ENCODE peak calls at places on chromosomes 11 and 22, in eight cellular contexts. A is BE2C, R is GM23338, D is lower leg skin, J is heart right ventricle, F is Caco-2, Y is body of pancreas, C is brain microvascular endothelial cell. I is an unnamed sample.

GRCh38 chr11:76686261-76687079 is 15.9 kb upstream of the LRRC32 start:
- DNase-seq in R (peak), D (no peak), F (no peak), A (no peak), C (no peak), Y (no peak), J (no peak), I (no peak)

GRCh38 chr22:43128928-43129424 is 14.2 kb downstream of the MCAT start:
- DNase-seq in Y (peak), R (peak), F (peak), J (no peak), D (no peak), C (no peak), A (no peak), I (no peak)

GRCh38 chr11:66875376-66875775 is 18.5 kb downstream of the LRFN4 start:
- DNase-seq in A (no peak), F (no peak), C (no peak), Y (no peak), J (no peak), R (no peak), D (no peak), I (no peak)

GRCh38 chr11:80383655-80384054 is 942.8 kb upstream of the TENM4 start:
- DNase-seq in J (no peak), A (peak), D (no peak), F (peak), Y (no peak), R (no peak), C (no peak), I (peak)

GRCh38 chr22:42803454-42803853 is 53.6 kb downstream of the ARFGAP3 start:
- DNase-seq in Y (peak), D (no peak), C (no peak), F (no peak), A (peak), R (no peak), J (peak), I (no peak)

GRCh38 chr11:38672445-38672844 is 2074.4 kb upstream of the RAG2 start:
- DNase-seq in F (no peak), Y (no peak), A (no peak), D (no peak), J (no peak), R (no peak), C (no peak), I (no peak)

GRCh38 chr11:11292839-11293238 is 60.2 kb downstream of the CSNK2A3 start:
- DNase-seq in D (no peak), A (no peak), C (no peak), F (no peak), R (no peak), J (no peak), Y (no peak), I (no peak)

GRCh38 chr11:91700854-91701253 is 523.8 kb upstream of the FAT3 start:
- DNase-seq in F (no peak), Y (no peak), C (no peak), R (no peak), J (no peak), D (no peak), A (no peak), I (no peak)

GRCh38 chr22:29316429-29316828 is 932 bp upstream of the RASL10A start:
- DNase-seq in J (no peak), D (no peak), A (no peak), F (no peak), C (no peak), Y (no peak), R (peak), I (no peak)

GRCh38 chr11:59173964-59174663 is 2.2 kb downstream of the DTX4 start:
- DNase-seq in C (no peak), F (peak), R (peak), Y (peak), D (no peak), J (no peak), A (no peak), I (peak)

GRCh38 chr11:102197759-102198158 is 87.5 kb downstream of the YAP1 start:
- DNase-seq in R (peak), A (no peak), F (no peak), J (no peak), D (no peak), Y (no peak), C (no peak), I (peak)

GRCh38 chr11:85346484-85346883 is 280.7 kb downstream of the DLG2 start:
- DNase-seq in F (no peak), A (no peak), J (no peak), D (no peak), R (peak), Y (no peak), C (no peak), I (no peak)

GRCh38 chr11:114354076-114354475 is 46.2 kb downstream of the C11orf71 start:
- DNase-seq in D (no peak), A (no peak), R (no peak), C (peak), J (no peak), Y (no peak), F (no peak), I (no peak)

GRCh38 chr11:46369458-46370152 is 11.9 kb upstream of the MDK start:
- DNase-seq in D (no peak), A (peak), J (peak), Y (no peak), C (peak), F (peak), R (peak), I (peak)

GRCh38 chr11:1768141-1768469 is 4.4 kb upstream of the CTSD start:
- DNase-seq in J (no peak), C (no peak), A (no peak), R (no peak), D (no peak), F (no peak), Y (no peak), I (no peak)

GRCh38 chr11:3146612-3147256 is 18.4 kb downstream of the OSBPL5 start:
- DNase-seq in D (no peak), J (no peak), Y (no peak), R (no peak), C (peak), A (no peak), F (no peak), I (no peak)

GRCh38 chr11:45056529-45056928 is 89.9 kb upstream of the PRDM11 start:
- DNase-seq in A (no peak), D (no peak), Y (no peak), C (no peak), R (peak), F (no peak), J (no peak), I (no peak)

GRCh38 chr11:82988936-82989627 is 82.6 kb downstream of the RAB30 start:
- DNase-seq in C (no peak), A (no peak), D (no peak), F (peak), R (no peak), Y (no peak), J (no peak), I (peak)

GRCh38 chr22:45757068-45757467 is 85.4 kb downstream of the ATXN10 start:
- DNase-seq in Y (peak), A (no peak), F (peak), D (no peak), R (peak), J (no peak), C (no peak), I (peak)

GRCh38 chr11:76630600-76630999 is 39.9 kb downstream of the LRRC32 start:
- DNase-seq in D (no peak), R (no peak), J (no peak), C (no peak), F (no peak), A (no peak), Y (no peak), I (no peak)

GRCh38 chr11:86511086-86511551 is 136.4 kb downstream of the CCDC81 start:
- DNase-seq in Y (no peak), F (no peak), D (no peak), J (no peak), R (no peak), A (no peak), C (peak), I (no peak)

GRCh38 chr11:119629085-119629484 is 99.9 kb downstream of the NECTIN1 start:
- DNase-seq in D (no peak), Y (no peak), J (no peak), F (no peak), A (no peak), R (no peak), C (no peak), I (no peak)

GRCh38 chr22:29339381-29340235 is 24.1 kb upstream of the RASL10A start:
- DNase-seq in C (no peak), R (no peak), A (no peak), D (no peak), Y (no peak), F (no peak), J (no peak), I (no peak)

GRCh38 chr11:134332189-134332631 is 422 bp downstream of the GLB1L2 start:
- DNase-seq in J (no peak), Y (peak), A (peak), R (peak), F (no peak), D (no peak), C (no peak), I (peak)

GRCh38 chr11:120222916-120223315 is 12.1 kb downstream of the OAF start:
- DNase-seq in R (no peak), J (no peak), A (no peak), F (no peak), Y (no peak), C (no peak), D (no peak), I (no peak)

DNA sequence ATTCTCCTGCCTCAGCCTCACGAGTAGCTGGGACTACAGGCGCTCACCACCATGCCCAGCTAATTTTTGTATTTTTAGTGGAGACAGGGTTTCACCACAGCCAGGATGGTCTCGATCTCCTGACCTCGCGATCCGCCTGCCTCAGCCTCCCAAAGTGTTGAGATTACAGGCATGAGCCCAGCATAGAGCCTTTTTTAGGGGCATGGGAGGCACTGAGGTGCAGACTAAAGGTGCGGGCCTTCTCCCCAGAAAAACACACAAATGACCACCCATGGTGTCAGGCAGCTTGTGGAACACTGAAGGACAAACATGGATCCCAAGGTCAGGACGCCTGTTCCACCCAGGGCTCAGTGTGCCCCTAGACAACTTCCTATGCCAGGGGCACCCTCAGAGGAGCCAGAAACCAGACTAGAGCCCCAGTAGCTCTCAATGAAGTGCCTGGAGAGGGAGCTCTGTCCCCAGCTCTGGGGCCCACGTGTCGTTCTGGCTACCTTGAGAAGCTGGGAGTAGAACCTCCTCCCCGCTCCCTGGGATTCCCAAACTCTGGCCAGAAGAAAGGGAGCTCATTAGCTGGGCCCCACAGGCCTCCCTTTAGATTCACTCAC is 21.2 kb upstream of the CD5 start:
- DNase-seq in J (no peak), R (no peak), A (no peak), Y (no peak), C (no peak), D (no peak), F (no peak), I (no peak)
- TF ChIP-seq CTCF in J (no peak), R (peak), A (no peak), Y (no peak), C (no peak), D (no peak), F (no peak), I (no peak)

DNA sequence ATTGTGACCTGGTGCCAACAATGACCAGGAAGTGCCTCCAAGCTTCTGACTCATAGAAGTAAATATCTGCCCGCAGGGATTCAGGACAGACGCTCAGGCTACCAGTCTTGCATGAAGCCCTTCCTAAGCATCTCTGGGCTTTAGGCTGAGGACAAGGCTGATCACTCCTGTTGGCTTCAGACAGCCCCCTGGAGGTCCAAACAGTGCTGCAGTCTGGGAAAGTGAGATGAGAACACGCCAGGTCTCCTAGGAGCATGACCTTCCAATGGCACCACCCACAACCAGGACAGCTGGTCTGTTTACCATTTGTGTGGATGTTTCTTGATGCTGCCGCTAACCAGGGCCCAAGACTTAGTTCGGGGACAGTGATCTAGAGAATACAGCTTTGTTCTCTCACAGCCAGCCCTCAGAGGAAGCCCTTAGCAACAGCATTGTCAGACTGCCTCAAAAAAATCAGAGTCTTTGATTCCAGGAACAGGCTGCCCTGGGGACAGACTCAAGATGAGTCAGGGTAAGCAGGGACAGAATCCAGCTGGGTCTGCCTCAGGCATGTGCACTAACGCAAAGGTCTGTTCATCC is 111.2 kb downstream of the ZNF280B start:
- DNase-seq in R (peak), Y (peak), J (no peak), F (no peak), A (no peak), D (no peak), C (no peak), I (peak)
- TF ChIP-seq CTCF in R (no peak), Y (no peak), J (no peak), F (peak), A (peak), D (no peak), C (peak), I (no peak)

GRCh38 chr22:44318751-44319150 is 6.0 kb upstream of the SHISAL1 start:
- DNase-seq in J (no peak), Y (no peak), D (no peak), C (no peak), R (no peak), F (no peak), A (no peak), I (no peak)
- TF ChIP-seq CTCF in J (no peak), Y (no peak), D (no peak), C (no peak), R (no peak), F (no peak), A (no peak), I (no peak)

DNA sequence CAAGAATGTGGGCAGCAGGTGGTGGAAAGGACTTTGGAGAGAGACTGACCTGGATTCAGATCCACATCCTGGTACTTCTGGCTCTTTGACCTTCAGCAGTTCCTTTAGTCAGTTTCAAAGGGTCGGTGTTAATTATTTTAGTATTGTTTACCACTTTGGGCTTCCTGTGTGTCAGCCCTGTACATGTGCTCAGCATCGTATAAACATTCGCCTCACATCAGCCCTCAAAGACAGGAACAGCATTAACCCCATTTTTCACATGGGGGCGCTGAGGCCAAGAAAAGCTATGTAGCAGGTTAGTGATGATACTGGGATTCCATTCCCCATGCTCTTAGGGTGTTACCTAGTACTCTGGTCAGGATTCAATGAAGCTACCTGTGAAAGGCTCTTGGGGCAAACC is 72.1 kb upstream of the YWHAH start:
- DNase-seq in Y (peak), J (no peak), R (peak), F (no peak), A (peak), C (no peak), D (no peak), I (no peak)
- TF ChIP-seq CTCF in Y (peak), J (no peak), R (peak), F (peak), A (peak), C (peak), D (no peak), I (no peak)

DNA sequence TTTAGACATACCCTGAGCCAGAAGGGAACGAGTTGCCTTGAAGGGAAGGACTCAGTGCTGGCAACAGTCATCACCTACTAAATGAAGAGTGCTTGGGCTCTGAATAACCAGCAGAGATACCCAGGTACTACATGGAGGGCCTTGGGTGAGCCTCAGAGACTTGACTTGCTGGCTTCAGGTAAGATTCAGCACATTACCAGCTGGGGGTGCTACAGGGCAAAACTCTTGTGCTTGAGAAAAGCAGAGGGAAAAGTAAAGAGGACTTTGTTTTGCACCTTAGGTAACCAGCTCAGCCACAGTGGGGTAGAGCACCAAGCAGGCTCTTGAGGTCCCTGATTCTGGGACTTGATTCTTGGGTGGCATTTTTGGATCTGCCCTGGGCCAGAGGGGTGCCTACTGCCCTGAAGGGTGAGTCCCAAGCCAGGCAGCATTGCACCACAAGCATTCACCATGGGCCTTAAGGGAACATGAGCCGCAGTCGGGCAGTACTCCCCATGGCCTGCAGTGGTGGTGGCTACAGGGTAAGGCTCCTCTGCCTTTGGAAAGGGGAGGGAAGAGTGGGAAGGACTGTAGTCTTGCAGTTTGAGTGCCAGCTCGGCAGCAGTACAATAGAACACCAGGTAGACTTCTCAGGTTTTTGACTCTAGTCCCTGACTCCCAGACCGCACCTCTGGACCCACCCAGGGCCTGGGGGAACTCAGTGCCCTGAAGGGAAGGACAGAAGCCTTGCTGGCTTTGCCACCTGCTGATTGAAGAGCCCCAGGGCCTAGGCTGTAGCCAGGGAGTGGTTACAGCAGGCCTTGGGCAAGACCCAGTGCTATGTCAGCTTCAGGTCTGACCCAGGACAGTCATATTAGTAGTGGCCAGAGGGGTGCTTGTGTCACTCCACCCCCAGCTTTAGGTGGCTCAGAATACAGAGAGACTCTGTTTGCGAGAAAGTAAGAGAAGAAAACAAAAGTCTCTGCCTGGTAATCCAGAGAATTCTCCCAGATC is 22.7 kb upstream of the PLEKHA7 start:
- DNase-seq in R (peak), D (no peak), F (peak), Y (peak), A (no peak), C (no peak), J (no peak), I (no peak)
- TF ChIP-seq CTCF in R (peak), D (no peak), F (peak), Y (peak), A (no peak), C (peak), J (no peak), I (no peak)

DNA sequence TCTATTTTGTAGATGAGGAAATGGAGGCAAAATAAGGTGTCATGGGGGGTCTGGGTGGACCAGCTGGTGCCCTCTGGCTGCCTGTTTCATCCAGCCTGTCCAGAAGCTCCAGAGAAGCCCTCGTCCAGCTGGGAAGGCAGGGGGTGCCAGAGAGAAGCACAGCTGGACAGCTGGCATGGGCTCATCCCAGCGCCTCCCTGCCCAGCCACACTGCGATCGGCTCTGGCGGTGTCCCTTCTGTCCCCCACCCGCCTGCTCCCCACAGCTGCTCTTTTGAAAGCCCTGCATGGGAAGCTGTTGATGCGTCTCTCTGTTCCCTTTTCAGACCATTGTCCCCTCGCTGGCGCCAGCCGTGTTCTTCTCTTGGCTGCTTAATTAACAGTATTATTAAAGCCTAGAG is 86.5 kb downstream of the MN1 start:
- DNase-seq in J (no peak), Y (no peak), R (no peak), F (no peak), D (no peak), A (peak), C (no peak), I (no peak)
- TF ChIP-seq CTCF in J (peak), Y (peak), R (peak), F (no peak), D (no peak), A (peak), C (peak), I (no peak)

GRCh38 chr11:5452712-5453111 is 3.6 kb downstream of the OR51I2 start:
- DNase-seq in C (no peak), D (no peak), R (peak), J (no peak), A (no peak), Y (no peak), F (no peak), I (no peak)
- TF ChIP-seq CTCF in C (no peak), D (no peak), R (peak), J (no peak), A (no peak), Y (no peak), F (no peak), I (no peak)

GRCh38 chr11:28525636-28526405 is 417.6 kb downstream of the METTL15 start:
- DNase-seq in J (no peak), Y (no peak), C (no peak), F (no peak), A (no peak), R (no peak), D (no peak), I (no peak)

GRCh38 chr11:28529046-28529445 is 420.9 kb downstream of the METTL15 start:
- DNase-seq in C (peak), D (no peak), J (no peak), R (peak), Y (no peak), A (no peak), F (no peak), I (no peak)

GRCh38 chr11:28526406-28526751 is 418.2 kb downstream of the METTL15 start:
- DNase-seq in C (no peak), A (no peak), R (peak), D (no peak), F (no peak), J (no peak), Y (no peak), I (no peak)

GRCh38 chr11:28528217-28528616 is 420.0 kb downstream of the METTL15 start:
- DNase-seq in D (no peak), F (no peak), J (no peak), R (no peak), A (no peak), Y (no peak), C (no peak), I (no peak)

GRCh38 chr11:28529540-28530410 is 421.6 kb downstream of the METTL15 start:
- DNase-seq in A (peak), C (peak), R (peak), F (no peak), Y (no peak), D (no peak), J (no peak), I (peak)
- TF ChIP-seq CTCF in A (peak), C (peak), R (peak), F (peak), Y (peak), D (no peak), J (peak), I (peak)

DNA sequence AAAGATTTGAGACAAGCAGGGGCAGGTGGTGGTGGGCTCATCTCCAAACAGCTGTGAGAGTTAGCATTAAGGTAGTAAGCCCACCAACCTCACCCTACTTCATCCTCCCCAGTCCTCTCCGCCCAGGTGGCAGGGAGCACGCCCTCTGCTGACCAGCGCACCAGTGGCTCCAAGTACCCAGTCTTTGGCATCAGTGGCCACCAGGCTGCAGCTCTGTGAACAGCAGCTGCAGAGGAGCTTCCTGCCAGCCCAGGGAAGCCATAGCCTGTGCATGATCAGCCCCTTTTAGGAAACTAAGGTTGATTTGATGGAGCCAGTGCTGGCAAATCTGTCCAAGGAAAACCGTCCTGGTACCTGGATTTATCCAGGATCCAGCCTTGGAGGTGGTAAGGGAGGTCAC is 21.7 kb downstream of the CAVIN3 start:
- DNase-seq in Y (peak), F (peak), J (peak), C (no peak), D (no peak), A (peak), R (peak), I (peak)
- TF ChIP-seq CTCF in Y (peak), F (peak), J (peak), C (peak), D (no peak), A (peak), R (peak), I (peak)